ENCODE peak calls at places on chromosomes 3 and 15, in nine cellular contexts. X is HFF-Myc, F is COLO829, E is hepatic stellate cell, C is adrenal gland, A is left ventricle myocardium inferior, K is AG04450, J is aorta, T is GM12865. P is an unnamed sample.

GRCh38 chr3:28013864-28014473 is 227.4 kb upstream of the CMC1 start:
- DNase-seq in X (no peak), F (no peak), E (no peak), C (no peak), A (no peak), K (no peak), J (no peak), T (peak; percentile 55), P (no peak)

GRCh38 chr3:71486831-71487230 is 96.7 kb downstream of the FOXP1 start:
- DNase-seq in X (no peak), F (no peak), E (no peak), C (no peak), A (no peak), K (no peak), J (no peak), T (no peak), P (no peak)

GRCh38 chr3:50365080-50365841 is 5.9 kb upstream of the TMEM115 start:
- DNase-seq in X (no peak), F (peak; percentile 90), E (peak; percentile 91), C (peak; percentile 86), A (peak; percentile 82), K (peak; percentile 20), J (peak; percentile 93), T (peak; percentile 92), P (peak; percentile 95)

GRCh38 chr3:5136619-5137429 is 14.7 kb downstream of the ARL8B start:
- DNase-seq in X (no peak), F (no peak), E (no peak), C (no peak), A (no peak), K (no peak), J (no peak), T (peak; percentile 83), P (peak; percentile 5)

GRCh38 chr15:73600413-73601050 is 32.7 kb downstream of the NPTN start:
- DNase-seq in X (no peak), F (no peak), E (no peak), C (no peak), A (no peak), K (no peak), J (no peak), T (no peak), P (no peak)

GRCh38 chr15:69548367-69548766 is 95.7 kb downstream of the RPLP1 start:
- DNase-seq in X (no peak), F (no peak), E (no peak), C (no peak), A (no peak), K (no peak), J (no peak), T (no peak), P (no peak)

GRCh38 chr3:71859128-71859519 is 74.2 kb upstream of the PROK2 start:
- DNase-seq in X (peak; percentile 10), F (peak; percentile 56), E (no peak), C (no peak), A (no peak), K (no peak), J (no peak), T (peak; percentile 22), P (no peak)

GRCh38 chr15:79897701-79898113 is 893 bp upstream of the MTHFS start:
- DNase-seq in X (no peak), F (no peak), E (no peak), C (no peak), A (no peak), K (no peak), J (no peak), T (no peak), P (no peak)

GRCh38 chr3:23697416-23697815 is 108.3 kb upstream of the UBE2E1 start:
- DNase-seq in X (no peak), F (no peak), E (no peak), C (no peak), A (no peak), K (no peak), J (no peak), T (no peak), P (no peak)

GRCh38 chr3:142964150-142964498 is 650 bp upstream of the PAQR9 start:
- DNase-seq in X (no peak), F (no peak), E (no peak), C (no peak), A (no peak), K (no peak), J (no peak), T (no peak), P (no peak)

GRCh38 chr3:130950641-130951040 is 56.8 kb downstream of the ATP2C1 start:
- DNase-seq in X (no peak), F (no peak), E (peak; percentile 9), C (no peak), A (no peak), K (peak; percentile 16), J (no peak), T (no peak), P (no peak)

GRCh38 chr3:70064194-70064787 is 64.8 kb downstream of the SAMMSON start:
- DNase-seq in X (no peak), F (peak; percentile 67), E (no peak), C (no peak), A (no peak), K (peak; percentile 7), J (no peak), T (peak; percentile 37), P (no peak)

GRCh38 chr3:130963878-130964277 is 62.7 kb downstream of the ASTE1 start:
- DNase-seq in X (peak; percentile 26), F (peak; percentile 79), E (no peak), C (no peak), A (no peak), K (peak; percentile 82), J (no peak), T (no peak), P (no peak)

GRCh38 chr3:155548194-155548593 is 196.7 kb downstream of the PLCH1 start:
- DNase-seq in X (peak; percentile 5), F (no peak), E (no peak), C (no peak), A (no peak), K (no peak), J (no peak), T (no peak), P (no peak)

GRCh38 chr15:78790027-78790426 is 21.2 kb downstream of the ADAMTS7 start:
- DNase-seq in X (no peak), F (no peak), E (no peak), C (no peak), A (no peak), K (no peak), J (no peak), T (no peak), P (no peak)